ENCODE peak calls at places on chromosomes 3 and 15, in eight cellular contexts. A, X, V, U, F, C, S and T are unnamed samples. For H3K27me3, the result is how much of the 10 kb centered on the place peaks cover.

GRCh38 chr3:57078366-57079220 is 18.1 kb downstream of the SPATA12 start:
- DNase-seq in S (peak), F (no peak), A (peak), C (peak), U (peak), V (peak), X (no peak), T (peak)

GRCh38 chr3:42001777-42002176 is 39.9 kb upstream of the ULK4 start:
- DNase-seq in X (no peak), A (no peak), S (no peak), U (no peak), V (no peak), C (no peak), F (no peak), T (no peak)

GRCh38 chr3:165854696-165855095 is 17.5 kb upstream of the BCHE start:
- DNase-seq in F (peak), U (no peak), S (no peak), C (no peak), X (no peak), V (no peak), A (no peak), T (no peak)

GRCh38 chr3:103006541-103006940 is 571.7 kb downstream of the ZPLD1 start:
- DNase-seq in V (no peak), X (no peak), F (no peak), C (no peak), U (no peak), A (no peak), S (no peak), T (no peak)

GRCh38 chr3:71955549-71956373 is 170.8 kb upstream of the PROK2 start:
- DNase-seq in U (peak), C (peak), F (peak), A (peak), X (peak), S (peak), V (no peak), T (peak)

GRCh38 chr3:16665282-16665741 is 60.1 kb upstream of the DAZL start:
- DNase-seq in X (no peak), F (no peak), C (no peak), U (no peak), A (no peak), S (no peak), V (no peak), T (no peak)

GRCh38 chr3:116256843-116257485 is 188.3 kb downstream of the LSAMP start:
- DNase-seq in X (no peak), S (no peak), V (no peak), C (no peak), F (no peak), A (no peak), U (no peak), T (no peak)

GRCh38 chr3:141231923-141232861 is 567 bp downstream of the PXYLP1 start:
- DNase-seq in C (peak), V (peak), A (no peak), F (peak), S (peak), X (no peak), U (peak), T (peak)

GRCh38 chr15:66269326-66270090 is 16.0 kb upstream of the MEGF11 start:
- DNase-seq in X (no peak), A (no peak), F (no peak), S (no peak), V (no peak), C (no peak), U (no peak), T (no peak)

GRCh38 chr3:110381992-110382391 is 689.6 kb upstream of the NECTIN3 start:
- DNase-seq in S (no peak), C (no peak), V (no peak), U (no peak), F (no peak), A (no peak), X (no peak), T (no peak)

GRCh38 chr3:136171097-136171542 is 25.0 kb downstream of the MSL2 start:
- DNase-seq in S (no peak), F (no peak), C (no peak), U (no peak), V (no peak), X (no peak), A (no peak), T (no peak)

GRCh38 chr3:65907232-65908130 is 131.2 kb downstream of the MAGI1 start:
- DNase-seq in V (no peak), X (no peak), C (no peak), F (peak), A (no peak), U (no peak), S (no peak), T (no peak)

GRCh38 chr15:80339601-80340000 is 64.6 kb upstream of the ARNT2 start:
- DNase-seq in V (no peak), A (no peak), X (no peak), U (no peak), F (no peak), S (no peak), C (no peak), T (no peak)

GRCh38 chr15:82100116-82100795 is 54.4 kb upstream of the MEX3B start:
- DNase-seq in S (no peak), X (no peak), F (no peak), A (no peak), V (no peak), C (no peak), U (no peak), T (no peak)

GRCh38 chr3:174317005-174317404 is 542.1 kb upstream of the NAALADL2 start:
- DNase-seq in F (no peak), V (no peak), U (no peak), C (no peak), A (no peak), S (no peak), X (no peak), T (no peak)

GRCh38 chr15:55246567-55246966 is 43.0 kb downstream of the RAB27A start:
- DNase-seq in F (no peak), V (no peak), S (peak), U (no peak), X (no peak), A (no peak), C (no peak), T (no peak)

GRCh38 chr15:101244889-101245668 is 6.8 kb downstream of the CHSY1 start:
- DNase-seq in V (no peak), A (no peak), S (no peak), C (no peak), X (no peak), F (no peak), U (no peak), T (no peak)

GRCh38 chr3:128009952-128010846 is 42.0 kb upstream of the SEC61A1 start:
- DNase-seq in X (no peak), C (no peak), A (no peak), F (no peak), S (no peak), V (no peak), U (no peak), T (no peak)

GRCh38 chr3:185400866-185401265 is 37.9 kb downstream of the MAP3K13 start:
- DNase-seq in X (no peak), U (no peak), V (no peak), F (no peak), A (no peak), C (no peak), S (no peak), T (no peak)

GRCh38 chr15:59352683-59353082 is 20.0 kb downstream of the MYO1E start:
- DNase-seq in C (no peak), A (no peak), V (no peak), X (no peak), F (no peak), S (no peak), U (no peak), T (no peak)

GRCh38 chr15:41559489-41560177 is 621 bp downstream of the TYRO3 start:
- DNase-seq in V (no peak), C (peak), S (no peak), X (no peak), U (no peak), F (no peak), A (no peak), T (peak)

GRCh38 chr3:123586131-123586530 is 1.3 kb upstream of the HACD2 start:
- DNase-seq in S (peak), U (no peak), A (no peak), C (peak), F (peak), V (no peak), X (no peak), T (no peak)

GRCh38 chr3:151592287-151592686 is 131.4 kb upstream of the IGSF10 start:
- DNase-seq in F (no peak), C (no peak), A (no peak), U (no peak), X (no peak), S (no peak), V (no peak), T (no peak)

GRCh38 chr3:185900228-185900627 is 37.6 kb downstream of the TRA2B start:
- DNase-seq in X (peak), C (peak), V (no peak), U (no peak), S (no peak), F (peak), A (no peak), T (no peak)

GRCh38 chr3:100865442-100865841 is 127.8 kb downstream of the ABI3BP start:
- DNase-seq in F (no peak), A (no peak), V (no peak), S (no peak), X (no peak), U (no peak), C (no peak), T (no peak)

GRCh38 chr15:43519207-43519606 is 1.8 kb downstream of the MAP1A start:
- DNase-seq in C (no peak), U (no peak), V (no peak), S (no peak), A (no peak), F (no peak), X (no peak), T (no peak)

GRCh38 chr15:43520138-43520537 is 2.7 kb downstream of the MAP1A start:
- DNase-seq in S (no peak), X (no peak), A (peak), U (no peak), C (no peak), F (no peak), V (no peak), T (no peak)

GRCh38 chr15:43516801-43517353 is 531 bp upstream of the MAP1A start:
- DNase-seq in S (no peak), F (no peak), U (no peak), A (peak), V (no peak), C (no peak), X (no peak), T (no peak)

GRCh38 chr15:43517354-43518072 is at the start of gene MAP1A:
- DNase-seq in U (peak), F (no peak), X (no peak), C (peak), V (no peak), S (no peak), A (peak), T (peak)

GRCh38 chr15:43518073-43518761 is 809 bp downstream of the MAP1A start:
- DNase-seq in V (no peak), C (no peak), F (no peak), X (no peak), S (no peak), U (no peak), A (peak), T (no peak)
- H3K27ac ChIP-seq in V (no peak), C (peak), F (no peak), X (peak), S (peak), U (peak), A (peak), T (peak)

DNA sequence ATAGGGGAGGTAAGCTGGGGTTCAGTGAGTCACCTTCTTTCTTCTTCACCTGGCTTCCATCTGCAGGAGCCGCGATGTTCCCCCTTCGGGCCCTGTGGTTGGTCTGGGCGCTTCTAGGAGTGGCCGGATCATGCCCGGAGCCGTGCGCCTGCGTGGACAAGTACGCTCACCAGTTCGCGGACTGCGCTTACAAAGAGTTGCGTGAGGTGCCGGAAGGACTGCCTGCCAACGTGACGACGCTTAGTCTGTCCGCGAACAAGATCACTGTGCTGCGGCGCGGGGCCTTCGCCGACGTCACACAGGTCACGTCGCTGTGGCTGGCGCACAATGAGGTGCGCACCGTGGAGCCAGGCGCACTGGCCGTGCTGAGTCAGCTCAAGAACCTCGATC is 2.3 kb downstream of the ISLR2 start:
- DNase-seq in F (no peak), S (no peak), V (no peak), U (no peak), A (no peak), C (no peak), X (no peak), T (no peak)
- H3K27me3 ChIP-seq in F (half or more), S (half or more), V (under half), U (under half), A (under half), C (under half), X (half or more), T (under half)

DNA sequence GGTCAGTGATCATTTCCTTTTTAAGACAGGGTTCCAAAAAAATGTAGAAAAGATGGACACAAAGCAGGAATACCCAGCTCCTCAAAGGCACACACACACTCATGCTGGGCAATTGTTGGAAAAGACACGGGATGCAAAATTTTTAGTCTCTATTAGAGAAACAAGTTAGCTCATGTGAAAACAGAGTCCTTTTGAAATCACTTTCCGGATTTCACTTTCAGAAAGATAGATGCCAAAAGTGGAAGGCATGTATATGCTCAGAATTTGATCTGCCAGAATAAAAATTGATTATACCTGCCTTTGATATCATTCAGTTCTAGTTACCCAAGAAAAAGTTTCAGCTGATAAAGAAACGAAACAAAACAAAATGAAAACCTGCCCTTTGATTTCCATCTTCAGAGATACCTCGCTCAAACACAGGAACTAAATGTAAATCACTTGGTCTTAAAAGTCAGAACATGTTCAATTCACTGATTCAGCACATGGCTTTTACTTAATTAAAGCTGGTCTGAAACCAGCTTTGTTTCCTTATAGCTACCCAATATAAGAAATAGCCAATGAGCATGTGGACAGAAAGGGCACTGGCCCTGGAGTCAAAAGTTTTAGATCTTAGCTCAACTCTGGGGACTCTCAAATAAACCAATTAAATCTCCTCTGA is 52.8 kb downstream of the PLD1 start:
- DNase-seq in A (no peak), F (peak), S (no peak), X (no peak), V (no peak), C (no peak), U (no peak), T (no peak)
- H3K27ac ChIP-seq in A (no peak), F (no peak), S (no peak), X (no peak), V (no peak), C (no peak), U (no peak), T (no peak)

GRCh38 chr15:49164865-49165264 is 5.2 kb upstream of the GALK2 start:
- DNase-seq in C (no peak), U (no peak), V (no peak), F (no peak), S (no peak), X (no peak), A (no peak), T (no peak)

GRCh38 chr15:49171790-49172189 is 1.7 kb downstream of the GALK2 start:
- DNase-seq in S (no peak), A (no peak), X (no peak), U (no peak), F (no peak), V (no peak), C (no peak), T (no peak)

GRCh38 chr15:49174902-49175301 is 4.9 kb downstream of the GALK2 start:
- DNase-seq in X (no peak), A (no peak), U (no peak), F (no peak), V (no peak), C (no peak), S (no peak), T (no peak)

GRCh38 chr15:49168026-49168425 is 2.0 kb upstream of the GALK2 start:
- DNase-seq in A (no peak), U (no peak), C (no peak), S (no peak), F (no peak), V (no peak), X (no peak), T (no peak)

DNA sequence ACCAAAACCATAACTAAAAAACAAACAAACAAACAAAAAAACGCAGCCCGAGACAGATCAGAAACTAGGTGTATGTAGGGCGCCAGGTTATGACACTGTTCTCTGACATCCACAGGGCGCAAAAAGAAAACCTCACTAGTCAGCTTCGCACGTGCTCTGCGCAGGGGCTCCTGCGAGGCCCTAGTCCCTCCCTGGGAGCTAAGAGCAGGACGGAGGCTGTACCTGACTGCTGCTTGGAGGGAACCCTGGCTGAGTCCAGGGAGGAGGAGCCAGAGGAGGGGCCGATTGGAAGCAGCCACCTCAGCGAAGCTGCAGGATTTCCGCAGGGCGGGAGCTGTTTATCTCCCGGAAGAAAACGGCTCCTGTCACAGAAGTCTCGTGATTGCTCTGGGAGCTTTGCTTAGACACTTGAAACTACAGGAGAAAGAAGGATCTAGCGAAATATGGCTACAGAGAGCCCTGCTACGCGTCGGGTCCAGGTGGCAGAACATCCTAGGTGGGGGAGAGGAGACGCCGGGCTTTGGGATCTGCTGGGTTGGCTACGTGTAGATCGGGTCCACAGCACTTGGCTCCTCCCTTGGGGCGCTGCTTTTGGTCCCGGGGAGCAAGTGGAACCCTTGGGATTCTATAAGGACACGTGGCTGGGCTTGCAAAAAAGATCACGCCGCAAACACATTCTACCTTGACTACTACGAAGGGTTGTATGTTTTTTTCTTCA is at the start of gene GALK2:
- DNase-seq in A (peak), S (peak), F (peak), V (peak), X (peak), C (peak), U (peak), T (peak)
- H3K27me3 ChIP-seq in A (under half), S (under half), F (under half), V (under half), X (under half), C (under half), U (under half), T (under half)

DNA sequence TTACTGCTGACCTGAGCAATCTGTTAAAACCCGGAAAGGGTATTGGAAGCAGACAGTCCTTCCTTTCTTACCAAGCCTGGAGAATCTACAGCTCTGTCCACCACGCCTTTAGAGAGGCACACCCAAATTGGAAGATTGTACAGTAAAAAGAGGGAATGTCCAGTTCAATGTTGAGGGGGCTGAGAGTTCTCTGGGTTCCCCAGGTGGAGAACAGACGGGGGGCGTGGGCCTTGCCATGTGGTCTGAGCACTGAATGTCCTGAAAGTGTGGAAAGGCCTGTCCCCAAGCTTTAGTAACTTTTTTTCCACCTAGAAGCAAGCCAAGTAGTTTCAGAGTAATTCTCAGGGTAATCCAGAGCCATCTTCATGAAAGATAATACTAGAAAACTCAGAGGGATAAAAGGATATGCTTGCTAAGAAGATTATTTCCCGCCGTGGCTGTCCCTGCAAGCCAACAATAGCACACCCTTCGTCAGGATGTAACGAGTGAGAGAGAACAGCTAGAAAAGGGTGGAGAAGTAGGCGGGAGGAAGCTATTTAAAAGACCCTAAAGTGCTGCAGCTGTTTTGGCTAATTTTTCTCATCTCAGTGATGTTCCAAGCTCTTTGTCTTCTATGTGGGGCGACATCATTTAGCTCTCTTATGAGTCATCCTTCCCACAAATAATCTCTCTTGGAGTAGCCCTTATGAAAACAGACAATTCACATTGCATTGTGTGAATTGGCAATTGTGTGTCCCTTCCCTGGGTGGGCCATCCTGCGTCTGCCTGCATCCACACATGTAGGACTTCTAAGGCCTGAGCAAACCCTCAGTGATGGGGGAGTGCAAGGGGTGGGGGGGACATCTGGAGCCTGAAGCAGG is 181.0 kb downstream of the ATG7 start:
- DNase-seq in F (no peak), S (no peak), X (no peak), A (no peak), C (peak), V (no peak), U (no peak), T (peak)
- H3K27ac ChIP-seq in F (no peak), S (peak), X (peak), A (peak), C (peak), V (no peak), U (no peak), T (peak)

DNA sequence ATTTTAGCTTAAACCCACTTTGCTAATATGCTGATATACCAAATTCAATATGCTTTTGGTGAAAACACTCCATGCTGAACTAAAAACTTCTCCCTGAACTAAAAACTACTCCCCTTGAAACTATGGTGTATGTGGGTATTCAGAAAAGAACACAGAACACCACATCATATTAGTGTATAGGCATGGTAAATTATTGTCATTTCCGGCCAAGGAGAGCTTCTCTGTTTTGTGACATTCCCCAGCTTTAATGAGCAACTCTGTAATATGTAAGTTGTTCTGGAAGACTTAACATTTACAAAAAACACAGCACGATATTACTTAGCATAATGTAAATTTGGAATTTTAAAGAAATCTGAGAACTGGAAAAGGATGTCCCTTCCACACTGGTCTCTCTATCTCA is 269.9 kb upstream of the WNT5A start:
- DNase-seq in C (no peak), V (no peak), U (no peak), X (no peak), S (no peak), A (no peak), F (no peak), T (no peak)
- H3K27me3 ChIP-seq in C (under half), V (under half), U (under half), X (under half), S (under half), A (under half), F (under half), T (under half)